ENCODE peak calls at places on chromosomes 12 and 14, in ten cellular contexts. D is progenitor cell of endocrine pancreas, Z is testis, E is cardiac fibroblast, R is left lung, S is AG09309, Y is fibroblast of the aortic adventitia, A is MCF 10A, L is upper lobe of left lung, T is MM.1S. N is an unnamed sample.

GRCh38 chr14:63524537-63525155 is 18.5 kb downstream of the PPP2R5E start:
- DNase-seq in D (no peak), Z (no peak), E (no peak), R (no peak), S (no peak), Y (no peak), A (no peak), L (peak), T (no peak), N (peak)

GRCh38 chr12:6551063-6551461 is 4.8 kb downstream of the IFFO1 start:
- DNase-seq in D (no peak), Z (no peak), E (peak), R (peak), S (no peak), Y (peak), A (no peak), L (peak), T (no peak), N (no peak)

GRCh38 chr12:108099778-108100177 is 29.3 kb upstream of the WSCD2 start:
- DNase-seq in D (no peak), Z (no peak), E (no peak), R (no peak), S (no peak), Y (no peak), A (no peak), L (no peak), T (no peak), N (no peak)

GRCh38 chr12:111578276-111578970 is 20.7 kb downstream of the ATXN2 start:
- DNase-seq in D (no peak), Z (no peak), E (peak), R (no peak), S (no peak), Y (peak), A (peak), L (no peak), T (no peak), N (no peak)

GRCh38 chr12:122830517-122831214 is 4.6 kb upstream of the HIP1R start:
- DNase-seq in D (no peak), Z (no peak), E (peak), R (peak), S (peak), Y (peak), A (peak), L (peak), T (no peak), N (no peak)

GRCh38 chr12:74111688-74112360 is 425.8 kb upstream of the ATXN7L3B start:
- DNase-seq in D (peak), Z (no peak), E (no peak), R (no peak), S (no peak), Y (no peak), A (peak), L (no peak), T (no peak), N (no peak)

GRCh38 chr12:66453837-66454236 is 151.5 kb downstream of the HELB start:
- DNase-seq in D (no peak), Z (no peak), E (no peak), R (no peak), S (no peak), Y (no peak), A (no peak), L (no peak), T (no peak), N (no peak)

GRCh38 chr14:96965885-96966595 is 168.9 kb downstream of the VRK1 start:
- DNase-seq in D (no peak), Z (no peak), E (no peak), R (no peak), S (no peak), Y (no peak), A (no peak), L (no peak), T (no peak), N (no peak)

GRCh38 chr12:103677341-103677740 is 90.3 kb downstream of the STAB2 start:
- DNase-seq in D (no peak), Z (no peak), E (no peak), R (no peak), S (no peak), Y (no peak), A (no peak), L (no peak), T (no peak), N (no peak)

GRCh38 chr12:41850046-41850445 is 294.6 kb downstream of the GXYLT1 start:
- DNase-seq in D (no peak), Z (no peak), E (no peak), R (no peak), S (no peak), Y (no peak), A (no peak), L (no peak), T (no peak), N (no peak)

GRCh38 chr14:56073783-56074182 is 44.4 kb upstream of the PELI2 start:
- DNase-seq in D (no peak), Z (no peak), E (no peak), R (no peak), S (no peak), Y (no peak), A (no peak), L (no peak), T (no peak), N (no peak)

GRCh38 chr12:65510584-65511050 is 232.1 kb downstream of the MSRB3 start:
- DNase-seq in D (peak), Z (peak), E (peak), R (no peak), S (no peak), Y (no peak), A (no peak), L (no peak), T (no peak), N (no peak)

GRCh38 chr14:104109121-104109541 is 23.6 kb downstream of the ASPG start:
- DNase-seq in D (no peak), Z (no peak), E (no peak), R (no peak), S (no peak), Y (no peak), A (no peak), L (no peak), T (no peak), N (no peak)

GRCh38 chr12:130555628-130556485 is 160.2 kb downstream of the RIMBP2 start:
- DNase-seq in D (no peak), Z (no peak), E (no peak), R (no peak), S (no peak), Y (no peak), A (no peak), L (no peak), T (no peak), N (no peak)

GRCh38 chr12:3365416-3366385 is 125.3 kb upstream of the PRMT8 start:
- DNase-seq in D (peak), Z (peak), E (no peak), R (no peak), S (no peak), Y (no peak), A (peak), L (no peak), T (no peak), N (no peak)

GRCh38 chr14:82694820-82695219 is 1161.2 kb upstream of the SEL1L start:
- DNase-seq in D (no peak), Z (no peak), E (no peak), R (no peak), S (no peak), Y (no peak), A (no peak), L (no peak), T (no peak), N (no peak)

GRCh38 chr14:32129124-32129523 is 52.0 kb downstream of the ARHGAP5 start:
- DNase-seq in D (no peak), Z (no peak), E (peak), R (no peak), S (no peak), Y (peak), A (no peak), L (no peak), T (no peak), N (no peak)

GRCh38 chr12:132178801-132179401 is 34.6 kb downstream of the NOC4L start:
- DNase-seq in D (no peak), Z (no peak), E (no peak), R (no peak), S (no peak), Y (no peak), A (no peak), L (no peak), T (no peak), N (no peak)

GRCh38 chr12:13609874-13610273 is 371.5 kb downstream of the GRIN2B start:
- DNase-seq in D (no peak), Z (no peak), E (no peak), R (no peak), S (no peak), Y (no peak), A (no peak), L (no peak), T (no peak), N (no peak)

GRCh38 chr12:115811929-115812328 is 465.6 kb downstream of the MED13L start:
- DNase-seq in D (no peak), Z (peak), E (no peak), R (no peak), S (no peak), Y (no peak), A (no peak), L (no peak), T (no peak), N (no peak)

GRCh38 chr12:12008931-12009611 is 61.7 kb upstream of the BCL2L14 start:
- DNase-seq in D (no peak), Z (no peak), E (peak), R (peak), S (no peak), Y (no peak), A (peak), L (peak), T (no peak), N (no peak)

GRCh38 chr12:91959220-91959619 is 186.4 kb downstream of the BTG1 start:
- DNase-seq in D (no peak), Z (no peak), E (no peak), R (no peak), S (no peak), Y (no peak), A (no peak), L (no peak), T (no peak), N (no peak)

GRCh38 chr14:38791862-38792261 is 311.2 kb downstream of the SEC23A start:
- DNase-seq in D (no peak), Z (no peak), E (no peak), R (no peak), S (no peak), Y (no peak), A (no peak), L (no peak), T (no peak), N (no peak)

GRCh38 chr14:61145258-61145902 is 135.8 kb downstream of the TMEM30B start:
- DNase-seq in D (no peak), Z (no peak), E (peak), R (no peak), S (peak), Y (peak), A (peak), L (no peak), T (no peak), N (no peak)

GRCh38 chr12:86741531-86741930 is 485.3 kb upstream of the MGAT4C start:
- DNase-seq in D (no peak), Z (no peak), E (no peak), R (no peak), S (no peak), Y (no peak), A (no peak), L (no peak), T (no peak), N (no peak)

GRCh38 chr12:80627773-80628172 is 79.7 kb upstream of the MYF6 start:
- DNase-seq in D (no peak), Z (no peak), E (peak), R (no peak), S (peak), Y (peak), A (peak), L (no peak), T (no peak), N (no peak)

GRCh38 chr14:65224799-65225198 is 122.5 kb upstream of the MAX start:
- DNase-seq in D (no peak), Z (no peak), E (peak), R (no peak), S (no peak), Y (peak), A (peak), L (no peak), T (no peak), N (no peak)

GRCh38 chr12:113651662-113652061 is 180.0 kb upstream of the LHX5 start:
- DNase-seq in D (no peak), Z (no peak), E (no peak), R (no peak), S (no peak), Y (no peak), A (no peak), L (no peak), T (no peak), N (no peak)

GRCh38 chr14:22099942-22100763 is 426.5 kb upstream of the OR4E1 start:
- DNase-seq in D (peak), Z (peak), E (peak), R (peak), S (no peak), Y (peak), A (peak), L (peak), T (peak), N (peak)
- TF ChIP-seq CTCF in D (peak), Z (peak), E (peak), R (no peak), S (peak), Y (peak), A (peak), L (peak), T (peak), N (peak)

GRCh38 chr12:125841332-125841731 is 776.1 kb downstream of the AACS start:
- DNase-seq in D (no peak), Z (no peak), E (no peak), R (no peak), S (no peak), Y (no peak), A (no peak), L (no peak), T (no peak), N (no peak)
- TF ChIP-seq CTCF in D (no peak), Z (no peak), E (no peak), R (no peak), S (no peak), Y (no peak), A (no peak), L (no peak), T (no peak), N (no peak)

DNA sequence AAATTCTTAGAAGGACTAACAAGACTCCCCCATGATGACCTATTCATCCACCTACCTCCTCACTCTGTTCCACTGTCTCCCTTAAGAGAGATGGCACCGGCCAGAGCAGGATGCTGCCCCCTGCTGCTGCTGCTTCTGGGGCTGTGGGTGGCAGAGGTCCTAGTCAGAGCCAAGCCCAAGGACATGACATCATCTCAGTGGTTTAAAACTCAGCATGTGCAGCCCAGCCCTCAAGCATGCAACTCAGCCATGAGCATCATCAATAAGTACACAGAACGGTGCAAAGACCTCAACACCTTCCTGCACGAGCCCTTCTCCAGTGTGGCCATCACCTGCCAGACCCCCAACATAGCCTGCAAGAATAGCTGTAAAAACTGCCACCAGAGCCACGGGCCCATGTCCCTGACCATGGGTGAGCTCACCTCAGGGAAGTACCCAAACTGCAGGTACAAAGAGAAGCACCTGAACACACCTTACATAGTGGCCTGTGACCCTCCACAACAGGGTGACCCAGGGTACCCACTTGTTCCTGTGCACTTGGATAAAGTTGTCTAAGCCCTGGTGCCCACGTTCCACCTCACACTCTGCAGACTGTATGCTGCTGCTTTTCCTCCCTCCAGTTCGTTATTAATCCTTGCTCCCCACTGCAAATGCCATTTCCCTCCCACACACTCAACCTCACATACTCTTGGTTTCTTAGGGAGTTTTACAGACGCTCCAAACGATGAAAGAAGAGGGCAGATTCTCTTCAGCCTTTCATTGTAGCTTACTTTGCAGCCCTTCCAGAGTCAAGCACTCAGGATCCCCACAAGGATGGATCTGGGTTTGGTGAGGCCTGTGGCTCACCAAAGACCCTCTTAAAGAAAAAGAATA is at the start of gene RNASE8:
- DNase-seq in D (no peak), Z (no peak), E (no peak), R (no peak), S (no peak), Y (no peak), A (peak), L (no peak), T (no peak), N (no peak)
- TF ChIP-seq CTCF in D (no peak), Z (no peak), E (no peak), R (no peak), S (no peak), Y (no peak), A (no peak), L (no peak), T (no peak), N (no peak)

GRCh38 chr12:128823916-128824839 is at the start of gene SLC15A4:
- DNase-seq in D (peak), Z (peak), E (peak), R (peak), S (peak), Y (peak), A (peak), L (peak), T (peak), N (peak)
- TF ChIP-seq CTCF in D (peak), Z (no peak), E (peak), R (no peak), S (peak), Y (peak), A (no peak), L (no peak), T (no peak), N (no peak)

GRCh38 chr14:71403673-71404072 is 496.4 kb downstream of the PCNX1 start:
- DNase-seq in D (no peak), Z (no peak), E (peak), R (no peak), S (no peak), Y (peak), A (peak), L (no peak), T (peak), N (no peak)
- TF ChIP-seq CTCF in D (peak), Z (no peak), E (no peak), R (no peak), S (no peak), Y (peak), A (peak), L (no peak), T (no peak), N (peak)

DNA sequence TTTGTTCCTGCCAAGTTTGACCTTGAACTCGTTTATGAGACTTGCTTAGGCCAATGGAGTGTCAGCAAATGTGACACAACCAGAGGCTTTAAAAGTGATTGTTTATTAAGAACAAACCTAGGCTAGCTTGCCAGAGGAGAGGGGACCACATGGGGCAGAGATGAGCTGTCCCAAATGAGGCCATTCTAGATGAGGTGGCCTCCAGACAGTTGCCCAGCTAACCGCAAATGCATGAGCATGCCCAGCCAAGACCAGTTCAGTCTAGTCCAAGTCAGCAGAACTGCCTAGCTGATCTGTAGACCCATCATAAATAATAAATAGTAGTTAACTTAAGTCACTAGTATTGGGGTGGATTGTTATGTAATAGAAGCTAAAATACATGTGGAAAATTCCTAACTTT is 172.8 kb upstream of the DYRK2 start:
- DNase-seq in D (no peak), Z (no peak), E (no peak), R (no peak), S (no peak), Y (no peak), A (no peak), L (no peak), T (no peak), N (no peak)
- TF ChIP-seq CTCF in D (no peak), Z (no peak), E (no peak), R (no peak), S (no peak), Y (no peak), A (no peak), L (no peak), T (no peak), N (no peak)

GRCh38 chr14:31080489-31080888 is 54.3 kb upstream of the STRN3 start:
- DNase-seq in D (no peak), Z (no peak), E (no peak), R (no peak), S (no peak), Y (no peak), A (no peak), L (no peak), T (no peak), N (no peak)

GRCh38 chr14:31080060-31080459 is 53.9 kb upstream of the STRN3 start:
- DNase-seq in D (no peak), Z (no peak), E (no peak), R (no peak), S (no peak), Y (peak), A (peak), L (no peak), T (no peak), N (no peak)

GRCh38 chr14:31085027-31085426 is 58.8 kb upstream of the STRN3 start:
- DNase-seq in D (no peak), Z (no peak), E (no peak), R (no peak), S (no peak), Y (no peak), A (no peak), L (no peak), T (no peak), N (no peak)

GRCh38 chr14:31083781-31084180 is 57.6 kb upstream of the STRN3 start:
- DNase-seq in D (no peak), Z (no peak), E (no peak), R (no peak), S (no peak), Y (no peak), A (no peak), L (no peak), T (no peak), N (no peak)

DNA sequence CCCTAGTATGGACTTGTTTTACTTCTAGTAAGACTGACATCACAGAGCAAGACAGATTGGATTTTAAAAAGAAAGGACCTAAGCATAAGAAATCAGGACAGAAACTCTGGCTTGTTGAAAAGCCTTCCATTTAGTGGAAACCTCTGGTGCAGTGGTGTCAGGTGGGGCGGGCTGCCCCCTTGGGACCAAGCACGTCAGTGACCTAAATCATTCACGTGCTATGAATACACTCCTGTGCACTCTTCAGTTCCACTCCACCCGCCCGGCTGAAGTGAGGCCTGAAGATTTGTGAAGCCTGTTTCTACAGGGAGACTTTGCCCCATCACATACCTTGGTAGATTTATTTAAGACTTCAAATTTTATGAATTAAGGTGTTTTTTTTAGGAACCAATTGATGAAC is 58.2 kb upstream of the STRN3 start:
- DNase-seq in D (no peak), Z (no peak), E (no peak), R (no peak), S (no peak), Y (no peak), A (no peak), L (no peak), T (no peak), N (no peak)
- TF ChIP-seq CTCF in D (peak), Z (no peak), E (no peak), R (no peak), S (no peak), Y (no peak), A (no peak), L (no peak), T (no peak), N (no peak)

GRCh38 chr14:25833341-25834121 is 764.3 kb downstream of the NOVA1 start:
- DNase-seq in D (peak), Z (peak), E (peak), R (no peak), S (no peak), Y (peak), A (peak), L (no peak), T (peak), N (no peak)
- TF ChIP-seq CTCF in D (peak), Z (no peak), E (peak), R (no peak), S (no peak), Y (peak), A (peak), L (no peak), T (peak), N (no peak)

N was measured in natural killer cell.